ENCODE peak calls at places on chromosome 1, in five cellular contexts. One of them, this sample, is unnamed.

GRCh38 chr1:24567792-24568388 is 12.0 kb downstream of the NCMAP start:
- DNase-seq in SJSA1: no peak
- DNase-seq in amygdala: no peak
- DNase-seq in stimulated activated effector memory CD8-positive, alpha-beta T cell treated with anti-CD3 and anti-CD28 coated beads, Interleukin-12 subunit alpha, Interleukin-12 subunit beta, amount 100 ng/mL, for 72 hours: no peak
- DNase-seq in NCI-H774: no peak
- DNase-seq in this sample: no peak

GRCh38 chr1:213244664-213245091 is 193.6 kb downstream of the RPS6KC1 start:
- DNase-seq in amygdala: no peak
- DNase-seq in SJSA1: no peak
- DNase-seq in stimulated activated effector memory CD8-positive, alpha-beta T cell treated with anti-CD3 and anti-CD28 coated beads, Interleukin-12 subunit alpha, Interleukin-12 subunit beta, amount 100 ng/mL, for 72 hours: no peak
- DNase-seq in NCI-H774: peak; percentile 73
- DNase-seq in this sample: no peak

GRCh38 chr1:109821831-109822745 is 58.4 kb upstream of the EPS8L3 start:
- DNase-seq in NCI-H774: no peak
- DNase-seq in amygdala: no peak
- DNase-seq in stimulated activated effector memory CD8-positive, alpha-beta T cell treated with anti-CD3 and anti-CD28 coated beads, Interleukin-12 subunit alpha, Interleukin-12 subunit beta, amount 100 ng/mL, for 72 hours: no peak
- DNase-seq in SJSA1: peak; percentile 85
- DNase-seq in this sample: no peak

GRCh38 chr1:235411489-235412486 is 44.6 kb downstream of the TBCE start:
- DNase-seq in SJSA1: no peak
- DNase-seq in amygdala: no peak
- DNase-seq in stimulated activated effector memory CD8-positive, alpha-beta T cell treated with anti-CD3 and anti-CD28 coated beads, Interleukin-12 subunit alpha, Interleukin-12 subunit beta, amount 100 ng/mL, for 72 hours: no peak
- DNase-seq in NCI-H774: no peak
- DNase-seq in this sample: no peak

GRCh38 chr1:20660363-20661234 is 570 bp downstream of the DDOST start:
- DNase-seq in NCI-H774: no peak
- DNase-seq in stimulated activated effector memory CD8-positive, alpha-beta T cell treated with anti-CD3 and anti-CD28 coated beads, Interleukin-12 subunit alpha, Interleukin-12 subunit beta, amount 100 ng/mL, for 72 hours: no peak
- DNase-seq in SJSA1: no peak
- DNase-seq in amygdala: no peak
- DNase-seq in this sample: no peak

GRCh38 chr1:28517649-28517999 is 11.8 kb downstream of the RCC1 start:
- DNase-seq in SJSA1: no peak
- DNase-seq in stimulated activated effector memory CD8-positive, alpha-beta T cell treated with anti-CD3 and anti-CD28 coated beads, Interleukin-12 subunit alpha, Interleukin-12 subunit beta, amount 100 ng/mL, for 72 hours: no peak
- DNase-seq in amygdala: no peak
- DNase-seq in NCI-H774: no peak
- DNase-seq in this sample: no peak

GRCh38 chr1:5485968-5486665 is 506.1 kb downstream of the NPHP4 start:
- DNase-seq in amygdala: no peak
- DNase-seq in NCI-H774: peak; percentile 55
- DNase-seq in stimulated activated effector memory CD8-positive, alpha-beta T cell treated with anti-CD3 and anti-CD28 coated beads, Interleukin-12 subunit alpha, Interleukin-12 subunit beta, amount 100 ng/mL, for 72 hours: no peak
- DNase-seq in SJSA1: no peak
- DNase-seq in this sample: no peak

GRCh38 chr1:177423083-177423482 is 252.3 kb downstream of the BRINP2 start:
- DNase-seq in NCI-H774: no peak
- DNase-seq in amygdala: no peak
- DNase-seq in SJSA1: no peak
- DNase-seq in stimulated activated effector memory CD8-positive, alpha-beta T cell treated with anti-CD3 and anti-CD28 coated beads, Interleukin-12 subunit alpha, Interleukin-12 subunit beta, amount 100 ng/mL, for 72 hours: no peak
- DNase-seq in this sample: no peak

GRCh38 chr1:117586747-117587478 is 18.9 kb upstream of the TENT5C start:
- DNase-seq in amygdala: no peak
- DNase-seq in SJSA1: no peak
- DNase-seq in stimulated activated effector memory CD8-positive, alpha-beta T cell treated with anti-CD3 and anti-CD28 coated beads, Interleukin-12 subunit alpha, Interleukin-12 subunit beta, amount 100 ng/mL, for 72 hours: no peak
- DNase-seq in NCI-H774: no peak
- DNase-seq in this sample: no peak

GRCh38 chr1:169941982-169942830 is 48.5 kb upstream of the SCYL3 start:
- DNase-seq in NCI-H774: no peak
- DNase-seq in stimulated activated effector memory CD8-positive, alpha-beta T cell treated with anti-CD3 and anti-CD28 coated beads, Interleukin-12 subunit alpha, Interleukin-12 subunit beta, amount 100 ng/mL, for 72 hours: no peak
- DNase-seq in SJSA1: no peak
- DNase-seq in amygdala: no peak
- DNase-seq in this sample: no peak

This sample was measured in anterior cingulate cortex.